ENCODE peak calls at places on chromosomes 7 and 10, in five cellular contexts. T, K, L, I and U are unnamed samples.

GRCh38 chr10:83542774-83543291 is 596.5 kb upstream of the GHITM start:
- DNase-seq in K (no peak), I (no peak), L (no peak), T (peak), U (no peak)

GRCh38 chr7:506391-506831 is 13.2 kb downstream of the PDGFA start:
- DNase-seq in L (no peak), T (no peak), I (no peak), K (no peak), U (no peak)

GRCh38 chr10:70359017-70359550 is 23.3 kb downstream of the LRRC20 start:
- DNase-seq in L (no peak), T (no peak), I (no peak), K (no peak), U (no peak)

GRCh38 chr10:80443531-80443974 is 10.6 kb upstream of the TSPAN14 start:
- DNase-seq in I (peak), K (no peak), L (no peak), T (no peak), U (no peak)

GRCh38 chr10:73493781-73494180 is 2.0 kb downstream of the PPP3CB start:
- DNase-seq in I (no peak), T (no peak), K (peak), L (no peak), U (no peak)

GRCh38 chr7:64433590-64433989 is 119.8 kb downstream of the ZNF736 start:
- DNase-seq in T (no peak), K (no peak), L (no peak), I (no peak), U (no peak)

GRCh38 chr7:14604606-14605005 is 297.9 kb downstream of the DGKB start:
- DNase-seq in L (no peak), I (no peak), K (peak), T (no peak), U (no peak)

GRCh38 chr7:5528071-5528814 is 104.6 kb upstream of the TNRC18 start:
- DNase-seq in I (no peak), K (peak), T (no peak), L (no peak), U (no peak)

GRCh38 chr10:124744047-124744687 is at the start of gene FAM53B:
- DNase-seq in L (peak), T (no peak), I (no peak), K (peak), U (peak)

GRCh38 chr7:90933984-90934383 is 330.2 kb upstream of the FZD1 start:
- DNase-seq in L (no peak), K (no peak), I (no peak), T (no peak), U (no peak)

GRCh38 chr7:122123746-122124145 is 20.3 kb downstream of the AASS start:
- DNase-seq in K (peak), T (no peak), I (no peak), L (no peak), U (no peak)

GRCh38 chr10:77516575-77516974 is 121.0 kb downstream of the KCNMA1 start:
- DNase-seq in I (no peak), L (no peak), T (no peak), K (no peak), U (no peak)

GRCh38 chr10:132484922-132485321 is 52.7 kb upstream of the INPP5A start:
- DNase-seq in L (no peak), I (no peak), T (no peak), K (no peak), U (no peak)

GRCh38 chr10:112374724-112375541 is 1.0 kb downstream of the ACSL5 start:
- DNase-seq in I (peak), L (no peak), K (no peak), T (no peak), U (no peak)

GRCh38 chr7:68269410-68269809 is 1272.8 kb downstream of the TYW1 start:
- DNase-seq in K (no peak), T (no peak), L (peak), I (no peak), U (no peak)

GRCh38 chr7:133023370-133024075 is 58.4 kb downstream of the CHCHD3 start:
- DNase-seq in T (no peak), I (no peak), L (no peak), K (no peak), U (no peak)

GRCh38 chr10:106338486-106338885 is 826.0 kb downstream of the SORCS1 start:
- DNase-seq in L (no peak), K (peak), I (no peak), T (no peak), U (no peak)

GRCh38 chr10:69641261-69641980 is 11.4 kb downstream of the FAM241B start:
- DNase-seq in L (no peak), K (no peak), T (no peak), I (no peak), U (no peak)

GRCh38 chr7:36406156-36406555 is 16.5 kb downstream of the ANLN start:
- DNase-seq in I (no peak), T (no peak), K (no peak), L (no peak), U (no peak)

GRCh38 chr7:137934941-137935848 is 66.7 kb downstream of the CREB3L2 start:
- DNase-seq in K (no peak), T (peak), I (no peak), L (no peak), U (no peak)

GRCh38 chr7:985915-986741 is 3.1 kb downstream of the CYP2W1 start:
- DNase-seq in I (no peak), L (no peak), K (peak), T (no peak), U (no peak)

GRCh38 chr10:73956476-73957338 is 41.2 kb upstream of the VCL start:
- DNase-seq in K (peak), I (no peak), T (peak), L (no peak), U (no peak)

GRCh38 chr10:119549247-119549999 is 6.9 kb upstream of the RGS10 start:
- DNase-seq in T (no peak), I (no peak), L (no peak), K (no peak), U (no peak)

GRCh38 chr7:107594961-107595737 is 15.1 kb downstream of the BCAP29 start:
- DNase-seq in T (no peak), L (no peak), I (no peak), K (peak), U (no peak)

GRCh38 chr7:36746347-36746746 is 22.1 kb upstream of the AOAH start:
- DNase-seq in I (no peak), T (no peak), K (peak), L (no peak), U (no peak)

GRCh38 chr7:11297764-11298163 is 324.1 kb downstream of the PHF14 start:
- DNase-seq in L (no peak), T (no peak), I (no peak), K (no peak), U (no peak)

GRCh38 chr10:98460837-98461499 is 14.2 kb upstream of the HPS1 start:
- DNase-seq in I (peak), L (peak), K (peak), T (no peak), U (no peak)

GRCh38 chr10:10623958-10624590 is 393.6 kb upstream of the CELF2 start:
- DNase-seq in T (no peak), I (no peak), K (no peak), L (no peak), U (no peak)

GRCh38 chr7:108348913-108349312 is 107.3 kb downstream of the NRCAM start:
- DNase-seq in L (peak), I (no peak), K (peak), T (no peak), U (no peak)

GRCh38 chr10:44415121-44415520 is 30.2 kb upstream of the CXCL12 start:
- DNase-seq in T (no peak), L (no peak), I (no peak), K (no peak), U (no peak)

GRCh38 chr10:108072466-108072865 is 908.0 kb upstream of the SORCS1 start:
- DNase-seq in T (no peak), K (no peak), L (no peak), I (no peak), U (no peak)

GRCh38 chr7:157265051-157265450 is 71.8 kb upstream of the DNAJB6 start:
- DNase-seq in L (no peak), I (no peak), K (no peak), T (no peak), U (no peak)

GRCh38 chr7:157014635-157015555 is 4.4 kb upstream of the MNX1 start:
- DNase-seq in K (no peak), I (no peak), L (no peak), T (no peak), U (no peak)

GRCh38 chr7:14635955-14636354 is 266.6 kb downstream of the DGKB start:
- DNase-seq in K (no peak), I (no peak), L (no peak), T (no peak), U (no peak)

GRCh38 chr10:27157150-27157549 is 2.0 kb downstream of the MASTL start:
- DNase-seq in T (no peak), I (peak), K (no peak), L (no peak), U (no peak)

GRCh38 chr10:71718165-71718678 is 1.4 kb downstream of the C10orf105 start:
- DNase-seq in K (no peak), L (no peak), T (no peak), I (no peak), U (no peak)

GRCh38 chr7:39172137-39172536 is 194.4 kb downstream of the POU6F2 start:
- DNase-seq in T (no peak), K (no peak), L (no peak), I (no peak), U (no peak)

GRCh38 chr7:148911626-148912025 is 27.5 kb upstream of the EZH2 start:
- DNase-seq in I (no peak), T (no peak), L (no peak), K (no peak), U (no peak)

GRCh38 chr10:132674311-132674710 is 111.6 kb downstream of the NKX6-2 start:
- DNase-seq in L (no peak), K (no peak), T (no peak), I (no peak), U (no peak)

GRCh38 chr7:158992759-158993158 is 136.4 kb downstream of the DYNC2I1 start:
- DNase-seq in K (no peak), I (no peak), T (no peak), L (no peak), U (no peak)
- TF ChIP-seq BHLHE40 in K (no peak), I (no peak), T (no peak), L (no peak), U (no peak)

DNA sequence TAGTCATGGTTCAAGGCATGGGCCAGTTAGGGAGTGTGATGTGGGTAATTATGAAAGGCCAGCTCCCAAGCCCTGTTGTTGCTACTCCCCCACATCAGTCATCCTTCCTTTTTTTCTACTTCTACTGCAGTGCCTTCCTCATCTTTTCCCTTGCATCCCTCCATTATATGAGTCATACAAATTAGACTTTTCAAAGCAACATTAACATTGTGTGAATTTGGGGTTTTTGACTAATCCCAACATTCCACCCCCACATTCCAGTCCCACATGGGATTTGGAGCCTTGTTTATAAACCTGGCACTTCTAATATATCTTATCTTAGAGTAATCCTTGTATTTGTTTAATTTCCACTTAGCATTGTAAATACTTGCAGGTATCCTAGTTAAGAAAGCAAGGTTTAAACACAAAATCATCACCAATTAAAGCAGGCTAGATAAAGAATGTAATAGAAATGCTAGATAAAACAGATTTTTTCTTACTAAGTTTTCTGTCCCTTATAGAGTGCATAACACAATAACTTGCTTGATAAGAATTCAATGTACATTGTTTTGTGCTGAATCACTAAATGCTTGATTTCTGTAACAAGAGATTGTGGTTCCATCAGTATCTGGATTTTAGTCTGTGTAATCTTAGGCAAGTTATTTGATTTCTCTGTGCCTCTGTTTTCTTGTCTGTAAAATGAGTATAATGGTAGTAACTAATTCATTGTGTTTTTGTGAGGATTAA is 165.8 kb downstream of the CFTR start:
- DNase-seq in L (no peak), T (no peak), I (no peak), K (peak), U (no peak)
- TF ChIP-seq BHLHE40 in L (no peak), T (no peak), I (no peak), K (peak), U (no peak)

GRCh38 chr7:41819645-41820044 is 116.8 kb upstream of the INHBA start:
- DNase-seq in L (no peak), T (no peak), K (no peak), I (no peak), U (no peak)
- TF ChIP-seq BHLHE40 in L (no peak), T (no peak), K (no peak), I (no peak), U (no peak)

DNA sequence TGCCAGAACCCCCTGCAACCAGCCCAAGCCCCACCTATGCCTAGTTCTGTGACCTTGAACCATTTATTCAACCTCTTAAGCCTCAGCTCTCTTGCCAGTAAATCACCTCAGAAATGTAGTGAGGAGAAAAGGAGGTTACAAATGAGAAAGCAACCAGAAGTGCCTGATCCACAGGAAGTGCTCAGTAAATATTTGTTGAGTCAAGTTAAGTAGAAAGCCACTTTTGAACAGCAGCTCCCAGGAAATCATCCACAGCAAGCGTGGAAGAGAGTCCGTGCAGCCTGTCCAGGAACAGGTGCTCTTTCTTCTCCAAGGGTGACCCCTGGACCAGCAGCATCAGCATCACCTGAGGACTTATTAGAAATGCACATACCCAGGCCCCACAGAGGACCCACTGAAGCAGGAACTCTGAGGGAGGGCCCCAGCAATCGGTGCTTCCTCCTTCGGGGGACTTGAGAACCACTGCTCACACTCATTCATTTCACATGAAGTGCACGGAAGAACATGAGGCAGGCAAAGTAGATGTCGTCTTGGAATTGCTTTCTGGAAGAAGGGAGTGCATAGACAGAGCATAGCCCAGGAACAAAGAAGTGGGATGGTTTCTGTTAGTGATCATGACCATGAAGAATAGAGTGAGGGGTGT is 6.3 kb upstream of the C10orf71 start:
- DNase-seq in T (no peak), I (no peak), K (no peak), L (no peak), U (no peak)
- TF ChIP-seq BHLHE40 in T (no peak), I (no peak), K (no peak), L (no peak), U (no peak)

DNA sequence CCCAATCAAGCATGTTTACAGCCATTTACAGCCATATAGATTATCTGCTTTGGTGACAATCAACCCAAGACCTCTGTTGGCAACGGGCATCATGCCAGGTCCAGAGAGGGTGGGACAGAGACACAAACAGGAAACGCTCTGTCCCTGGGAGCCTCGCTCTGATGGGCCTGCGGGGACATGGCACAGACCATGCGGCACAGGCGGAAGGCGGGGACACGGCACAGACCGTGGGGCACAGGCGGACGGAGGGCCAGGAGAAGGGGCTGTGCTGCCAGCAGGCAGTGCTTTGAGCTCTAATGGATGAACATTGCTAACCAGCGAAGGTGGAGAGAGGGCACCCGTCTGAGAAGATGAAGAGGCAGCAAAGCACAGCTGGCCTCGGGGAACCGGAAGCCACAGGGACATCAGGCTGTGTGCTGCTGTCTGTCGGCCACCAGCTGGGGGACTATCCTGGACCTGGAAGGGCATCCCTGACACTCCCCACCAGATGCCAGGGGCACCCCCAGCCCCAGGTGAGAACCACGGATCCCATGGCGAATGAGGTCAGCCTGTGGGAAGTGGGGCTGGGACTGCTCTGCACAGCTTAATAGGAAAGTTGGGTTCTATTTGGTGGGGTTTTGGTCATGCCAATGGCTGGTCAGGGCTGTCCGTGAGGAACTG is 61.0 kb downstream of the DIP2C start:
- DNase-seq in T (no peak), L (no peak), I (no peak), K (no peak), U (no peak)
- TF ChIP-seq BHLHE40 in T (no peak), L (no peak), I (no peak), K (no peak), U (no peak)

DNA sequence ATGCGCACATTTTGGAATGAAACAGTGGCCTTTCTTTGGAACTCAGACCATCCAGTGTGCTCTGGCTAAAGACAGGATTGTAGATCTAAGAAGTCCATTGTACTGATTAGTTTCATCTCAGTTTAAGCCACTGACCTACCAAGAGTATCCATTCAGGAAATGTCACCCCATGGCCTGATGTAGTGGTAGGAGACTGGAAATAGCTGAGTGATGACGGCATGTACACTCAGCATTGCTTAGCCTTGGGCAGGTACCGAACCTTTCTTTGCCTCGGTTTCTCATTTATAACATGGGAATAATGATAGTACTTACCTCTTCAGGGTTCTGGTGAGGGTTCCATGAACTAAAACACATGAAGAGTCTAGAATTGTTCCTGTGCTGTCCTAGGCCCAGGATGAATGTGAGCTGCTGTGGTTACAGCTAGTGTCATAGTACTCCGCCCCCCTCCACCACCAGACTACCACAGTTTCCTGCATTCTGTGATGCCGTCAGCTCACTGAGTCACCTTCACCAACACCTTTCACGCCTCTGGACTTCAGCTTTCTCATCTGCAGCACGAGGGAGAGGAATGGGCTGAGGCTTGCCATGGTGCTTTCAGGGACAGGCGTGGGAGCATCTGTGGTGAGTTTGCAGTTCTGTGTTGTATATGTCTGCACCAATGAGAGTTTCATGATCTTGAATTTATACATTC is 484.0 kb upstream of the GALNT17 start:
- DNase-seq in L (no peak), T (peak), I (no peak), K (peak), U (no peak)
- TF ChIP-seq BHLHE40 in L (no peak), T (no peak), I (no peak), K (peak), U (no peak)

GRCh38 chr10:130889240-130889639 is 422.3 kb downstream of the TCERG1L start:
- DNase-seq in T (no peak), L (no peak), I (no peak), K (no peak), U (no peak)
- TF ChIP-seq BHLHE40 in T (no peak), L (no peak), I (no peak), K (no peak), U (no peak)

DNA sequence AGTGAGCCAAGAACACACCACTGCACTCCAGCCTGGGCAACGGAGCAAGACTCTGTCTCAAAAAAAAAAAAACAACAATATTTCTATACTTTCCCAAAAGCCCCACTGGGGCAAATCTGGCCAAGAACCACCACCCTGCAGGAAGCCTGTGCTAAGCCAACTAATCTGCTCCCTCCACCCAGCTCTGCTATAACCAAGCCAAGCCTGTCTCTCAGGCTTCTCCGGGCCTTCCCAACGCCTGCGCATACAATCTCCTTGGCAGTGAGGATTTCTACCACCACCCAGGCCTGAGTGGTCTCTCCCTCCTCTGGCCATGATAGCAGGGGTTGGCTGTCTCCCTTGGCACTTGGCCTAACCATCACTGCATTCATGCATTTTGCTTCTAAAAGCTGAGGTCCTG is 14.2 kb downstream of the DDX56 start:
- DNase-seq in T (no peak), L (no peak), K (no peak), I (no peak), U (no peak)
- TF ChIP-seq BHLHE40 in T (no peak), L (no peak), K (no peak), I (no peak), U (no peak)